ENCODE peak calls at places on chromosomes 11 and 22, in seven cellular contexts. Y, P, F, K, M, H and W are unnamed samples.

GRCh38 chr11:18416459-18416858 is 4.3 kb downstream of the LDHC start:
- DNase-seq in Y (no peak), K (no peak), H (no peak), P (no peak), M (no peak), F (no peak), W (no peak)

GRCh38 chr11:130159139-130159538 is 443 bp upstream of the ST14 start:
- DNase-seq in K (no peak), H (no peak), Y (no peak), P (no peak), F (no peak), M (no peak), W (no peak)

GRCh38 chr11:2517386-2518064 is 72.7 kb downstream of the KCNQ1 start:
- DNase-seq in P (no peak), K (no peak), F (no peak), H (no peak), M (peak; percentile 54), Y (no peak), W (peak; percentile 44)

GRCh38 chr11:83292709-83293435 is 6.7 kb upstream of the CCDC90B start:
- DNase-seq in H (peak; percentile 56), F (peak; percentile 92), P (peak; percentile 56), Y (peak; percentile 56), M (no peak), K (peak; percentile 71), W (no peak)

GRCh38 chr11:21410513-21410912 is 741.1 kb downstream of the NELL1 start:
- DNase-seq in P (no peak), Y (no peak), H (no peak), M (no peak), F (no peak), K (no peak), W (no peak)

GRCh38 chr11:71951741-71952310 is 23.0 kb downstream of the RNF121 start:
- DNase-seq in Y (no peak), F (no peak), K (no peak), H (no peak), M (no peak), P (no peak), W (no peak)

GRCh38 chr22:23385301-23386244 is 194.5 kb downstream of the IGLL1 start:
- DNase-seq in K (peak; percentile 73), F (peak; percentile 91), M (peak; percentile 90), Y (peak; percentile 77), H (peak; percentile 92), P (peak; percentile 72), W (peak; percentile 93)

GRCh38 chr11:1260023-1260501 is 37.2 kb downstream of the MUC5B start:
- DNase-seq in M (no peak), K (no peak), P (no peak), H (peak; percentile 57), Y (no peak), F (no peak), W (no peak)

GRCh38 chr11:3616721-3617460 is 24.9 kb downstream of the ART5 start:
- DNase-seq in K (no peak), M (peak; percentile 61), Y (no peak), P (peak; percentile 21), F (no peak), H (no peak), W (peak; percentile 55)

GRCh38 chr22:49933236-49933921 is 14.9 kb downstream of the CRELD2 start:
- DNase-seq in F (peak; percentile 86), Y (no peak), H (no peak), M (peak; percentile 75), K (no peak), P (no peak), W (peak; percentile 83)

GRCh38 chr22:50656122-50657070 is 16.2 kb upstream of the SHANK3 start:
- DNase-seq in F (no peak), P (no peak), M (peak; percentile 60), Y (peak; percentile 83), H (no peak), K (no peak), W (peak; percentile 83)

GRCh38 chr11:76523147-76523546 is 78.3 kb downstream of the EMSY start:
- DNase-seq in H (no peak), M (no peak), F (no peak), K (peak; percentile 9), Y (no peak), P (peak; percentile 78), W (no peak)

GRCh38 chr11:70129051-70129592 is 51.0 kb downstream of the ANO1 start:
- DNase-seq in Y (no peak), M (peak; percentile 78), F (no peak), P (no peak), K (no peak), H (no peak), W (no peak)

GRCh38 chr22:38233427-38233826 is 31.6 kb downstream of the MAFF start:
- DNase-seq in F (no peak), M (no peak), H (no peak), P (no peak), K (no peak), Y (no peak), W (no peak)

GRCh38 chr11:6979365-6979764 is 40.8 kb downstream of the ZNF214 start:
- DNase-seq in H (no peak), Y (no peak), K (no peak), F (no peak), P (no peak), M (no peak), W (no peak)

GRCh38 chr22:20963201-20964052 is 3.6 kb upstream of the AIFM3 start:
- DNase-seq in M (no peak), P (no peak), Y (no peak), F (no peak), H (no peak), K (no peak), W (peak; percentile 47)

GRCh38 chr11:124313849-124314248 is at the start of gene OR8D1:
- DNase-seq in H (no peak), K (no peak), F (no peak), M (no peak), Y (no peak), P (no peak), W (no peak)

GRCh38 chr11:129997513-129997912 is 5.1 kb downstream of the PRDM10 start:
- DNase-seq in K (no peak), P (no peak), M (no peak), H (no peak), Y (no peak), F (no peak), W (no peak)

GRCh38 chr11:65429724-65430405 is 7.3 kb downstream of the NEAT1 start:
- DNase-seq in Y (no peak), F (peak; percentile 66), P (no peak), M (peak; percentile 87), K (no peak), H (no peak), W (peak; percentile 91)

GRCh38 chr11:4191031-4191571 is 96.5 kb downstream of the RRM1 start:
- DNase-seq in Y (no peak), K (no peak), M (no peak), P (no peak), F (peak; percentile 20), H (no peak), W (no peak)

GRCh38 chr11:72807021-72807693 is 7.1 kb upstream of the ATG16L2 start:
- DNase-seq in H (no peak), K (no peak), F (no peak), M (peak; percentile 65), Y (no peak), P (no peak), W (no peak)

GRCh38 chr11:68137833-68138232 is 16.6 kb upstream of the CHKA start:
- DNase-seq in F (no peak), K (peak; percentile 7), M (no peak), H (no peak), Y (no peak), P (peak; percentile 17), W (no peak)

GRCh38 chr22:47372111-47372581 is 609.7 kb downstream of the TBC1D22A start:
- DNase-seq in K (no peak), M (no peak), P (no peak), F (no peak), H (no peak), Y (no peak), W (peak; percentile 51)

GRCh38 chr11:70778828-70779365 is 380.6 kb downstream of the CTTN start:
- DNase-seq in M (peak; percentile 22), Y (no peak), F (peak; percentile 17), H (no peak), P (no peak), K (no peak), W (no peak)

GRCh38 chr22:36759481-36760159 is 16.3 kb downstream of the IFT27 start:
- DNase-seq in F (no peak), P (no peak), Y (no peak), M (peak; percentile 43), H (no peak), K (no peak), W (peak; percentile 62)

GRCh38 chr22:48899523-48900326 is 927.9 kb downstream of the BRD1 start:
- DNase-seq in Y (no peak), F (no peak), P (no peak), M (peak; percentile 57), K (no peak), H (no peak), W (peak; percentile 64)

GRCh38 chr11:35064114-35064800 is 74.7 kb upstream of the CD44 start:
- DNase-seq in M (no peak), P (no peak), Y (no peak), F (no peak), K (no peak), H (no peak), W (no peak)

GRCh38 chr22:48156603-48157355 is 1394.3 kb downstream of the TBC1D22A start:
- DNase-seq in P (no peak), Y (no peak), H (no peak), K (no peak), F (no peak), M (no peak), W (no peak)

GRCh38 chr11:106304274-106304673 is 226.8 kb downstream of the AASDHPPT start:
- DNase-seq in H (no peak), K (no peak), M (no peak), P (no peak), F (no peak), Y (no peak), W (no peak)

GRCh38 chr22:28139993-28140392 is 220.9 kb upstream of the PITPNB start:
- DNase-seq in P (no peak), H (no peak), K (no peak), M (no peak), Y (peak; percentile 15), F (no peak), W (no peak)

GRCh38 chr11:6406370-6406769 is 12.5 kb downstream of the APBB1 start:
- DNase-seq in P (no peak), Y (no peak), H (no peak), M (no peak), F (no peak), K (no peak), W (no peak)

GRCh38 chr11:68282141-68282860 is 10.5 kb upstream of the C11orf24 start:
- DNase-seq in H (no peak), F (no peak), P (no peak), Y (no peak), M (no peak), K (no peak), W (no peak)

GRCh38 chr11:94650756-94651155 is 83.6 kb downstream of the PIWIL4 start:
- DNase-seq in Y (no peak), H (no peak), K (no peak), F (peak; percentile 45), M (peak; percentile 62), P (no peak), W (no peak)